ENCODE peak calls at places on chromosomes 2 and 18, in seven cellular contexts. X is cardiac muscle cell, M is HFFc6, J is psoas muscle, V is lower lobe of right lung, H is AG04450, U is GM06990. C is an unnamed sample.

GRCh38 chr18:51168960-51169662 is 28.4 kb downstream of the MEX3C start:
- DNase-seq in X (no peak), M (no peak), J (no peak), V (no peak), H (no peak), U (no peak), C (no peak)

GRCh38 chr2:3186766-3187165 is 190.9 kb downstream of the EIPR1 start:
- DNase-seq in X (no peak), M (no peak), J (peak), V (peak), H (no peak), U (no peak), C (no peak)

GRCh38 chr18:75320506-75320905 is 107.0 kb downstream of the SMIM21 start:
- DNase-seq in X (no peak), M (no peak), J (no peak), V (no peak), H (no peak), U (no peak), C (no peak)

GRCh38 chr18:37294951-37295350 is 270.6 kb downstream of the CELF4 start:
- DNase-seq in X (peak), M (no peak), J (no peak), V (no peak), H (no peak), U (no peak), C (peak)

GRCh38 chr2:15945909-15946705 is 5.8 kb downstream of the MYCN start:
- DNase-seq in X (no peak), M (no peak), J (no peak), V (no peak), H (no peak), U (no peak), C (no peak)

GRCh38 chr2:58971511-58971910 is 730.4 kb upstream of the FANCL start:
- DNase-seq in X (no peak), M (no peak), J (no peak), V (no peak), H (no peak), U (no peak), C (no peak)

GRCh38 chr2:85353876-85354285 is 447 bp downstream of the RETSAT start:
- DNase-seq in X (no peak), M (peak), J (peak), V (peak), H (no peak), U (no peak), C (peak)

GRCh38 chr2:178257127-178257526 is 62.8 kb downstream of the OSBPL6 start:
- DNase-seq in X (no peak), M (no peak), J (no peak), V (no peak), H (no peak), U (no peak), C (no peak)

GRCh38 chr2:235719146-235719942 is 225.5 kb downstream of the AGAP1 start:
- DNase-seq in X (no peak), M (no peak), J (no peak), V (no peak), H (no peak), U (no peak), C (no peak)

GRCh38 chr18:49023938-49024341 is 73.2 kb upstream of the SMAD7 start:
- DNase-seq in X (no peak), M (no peak), J (peak), V (no peak), H (no peak), U (no peak), C (peak)

GRCh38 chr18:48208432-48208948 is 200.7 kb downstream of the ZBTB7C start:
- DNase-seq in X (no peak), M (no peak), J (no peak), V (no peak), H (no peak), U (no peak), C (no peak)

GRCh38 chr18:9615973-9616559 is 1.7 kb upstream of the PPP4R1 start:
- DNase-seq in X (no peak), M (peak), J (no peak), V (no peak), H (no peak), U (no peak), C (no peak)

GRCh38 chr2:45134726-45135125 is 125.5 kb upstream of the SIX2 start:
- DNase-seq in X (no peak), M (no peak), J (no peak), V (no peak), H (no peak), U (no peak), C (peak)

GRCh38 chr18:21809725-21810124 is 69.1 kb downstream of the MIB1 start:
- DNase-seq in X (no peak), M (no peak), J (no peak), V (no peak), H (no peak), U (no peak), C (no peak)

GRCh38 chr2:46071074-46071473 is 226.1 kb upstream of the EPAS1 start:
- DNase-seq in X (no peak), M (no peak), J (no peak), V (no peak), H (no peak), U (no peak), C (no peak)

GRCh38 chr2:41930807-41931566 is 116.8 kb upstream of the PKDCC start:
- DNase-seq in X (no peak), M (no peak), J (no peak), V (no peak), H (no peak), U (peak), C (no peak)

GRCh38 chr2:1837022-1837421 is 92.7 kb upstream of the PXDN start:
- DNase-seq in X (peak), M (no peak), J (no peak), V (no peak), H (no peak), U (no peak), C (no peak)

GRCh38 chr2:227939271-227940027 is 68.0 kb downstream of the DAW1 start:
- DNase-seq in X (peak), M (peak), J (no peak), V (no peak), H (no peak), U (no peak), C (peak)

GRCh38 chr2:23351388-23352141 is 33.4 kb upstream of the KLHL29 start:
- DNase-seq in X (peak), M (peak), J (peak), V (peak), H (peak), U (peak), C (peak)

GRCh38 chr2:207137922-207138321 is 27.8 kb downstream of the KLF7 start:
- DNase-seq in X (no peak), M (no peak), J (no peak), V (no peak), H (no peak), U (no peak), C (no peak)

GRCh38 chr2:207136872-207137271 is 28.9 kb downstream of the KLF7 start:
- DNase-seq in X (peak), M (no peak), J (no peak), V (no peak), H (no peak), U (no peak), C (no peak)

GRCh38 chr2:207138573-207139297 is 27.0 kb downstream of the KLF7 start:
- DNase-seq in X (no peak), M (no peak), J (no peak), V (no peak), H (no peak), U (no peak), C (no peak)

GRCh38 chr2:207141381-207141780 is 24.4 kb downstream of the KLF7 start:
- DNase-seq in X (no peak), M (no peak), J (no peak), V (no peak), H (no peak), U (no peak), C (no peak)

GRCh38 chr2:207139551-207139950 is 26.2 kb downstream of the KLF7 start:
- DNase-seq in X (no peak), M (no peak), J (no peak), V (no peak), H (no peak), U (no peak), C (no peak)
- TF ChIP-seq CTCF in X (no peak), M (no peak), J (no peak), V (no peak), H (no peak), U (no peak), C (no peak)

GRCh38 chr2:137888845-137889244 is 75.4 kb upstream of the HNMT start:
- DNase-seq in X (peak), M (no peak), J (no peak), V (peak), H (no peak), U (no peak), C (no peak)

GRCh38 chr2:137881711-137882110 is 82.6 kb upstream of the HNMT start:
- DNase-seq in X (no peak), M (no peak), J (no peak), V (no peak), H (no peak), U (no peak), C (no peak)

GRCh38 chr2:137886432-137886831 is 77.8 kb upstream of the HNMT start:
- DNase-seq in X (peak), M (no peak), J (no peak), V (no peak), H (no peak), U (no peak), C (no peak)
- TF ChIP-seq CTCF in X (no peak), M (no peak), J (no peak), V (no peak), H (no peak), U (peak), C (peak)

GRCh38 chr18:24413148-24413547 is 13.3 kb upstream of the IMPACT start:
- DNase-seq in X (no peak), M (no peak), J (no peak), V (no peak), H (no peak), U (no peak), C (no peak)
- TF ChIP-seq CTCF in X (peak), M (peak), J (no peak), V (peak), H (peak), U (no peak), C (no peak)

GRCh38 chr2:219142329-219142728 is 18.3 kb downstream of the NHEJ1 start:
- DNase-seq in X (no peak), M (peak), J (peak), V (no peak), H (peak), U (no peak), C (no peak)
- TF ChIP-seq CTCF in X (peak), M (peak), J (no peak), V (no peak), H (peak), U (no peak), C (no peak)

DNA sequence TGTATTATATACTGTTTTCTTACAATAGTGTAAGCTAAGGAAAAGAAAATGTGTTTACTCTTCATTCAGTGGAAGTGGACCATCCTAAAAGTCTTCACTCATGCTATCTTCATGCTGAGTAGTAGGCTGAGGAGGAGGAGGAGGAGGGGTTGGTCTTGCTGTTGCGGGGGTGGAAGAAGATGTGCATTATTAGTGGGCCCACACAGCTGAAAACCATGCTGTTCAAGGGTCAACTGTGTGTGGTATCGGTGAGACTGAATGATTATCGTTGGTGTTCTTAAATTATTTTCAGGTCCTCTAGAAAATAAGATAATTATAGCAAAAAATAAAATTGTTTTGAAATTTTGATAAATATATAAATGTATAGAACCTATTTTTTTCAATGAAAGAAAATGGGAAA is 22.0 kb downstream of the INSIG2 start:
- DNase-seq in X (no peak), M (no peak), J (no peak), V (no peak), H (no peak), U (no peak), C (no peak)
- TF ChIP-seq CTCF in X (no peak), M (no peak), J (no peak), V (no peak), H (no peak), U (no peak), C (no peak)

DNA sequence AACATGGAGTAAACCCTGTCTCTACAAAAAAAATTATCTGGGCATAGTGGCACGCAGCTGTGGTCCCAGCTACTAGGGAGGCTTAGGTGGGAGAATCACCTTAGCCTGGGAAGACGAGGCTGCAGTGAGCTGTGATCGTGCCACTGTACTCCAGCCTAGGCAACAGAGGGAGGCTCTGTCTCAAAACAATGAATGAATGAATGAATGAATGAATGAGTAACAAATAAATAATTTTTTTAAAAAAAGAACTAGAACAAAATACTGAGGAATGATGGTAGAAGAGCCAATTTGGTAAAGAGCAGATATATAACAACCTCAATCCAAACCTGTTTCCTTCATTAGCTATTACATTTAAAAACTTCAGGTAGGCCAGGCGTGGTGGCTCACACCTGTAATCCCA is 60.1 kb downstream of the STRN start:
- DNase-seq in X (no peak), M (no peak), J (no peak), V (no peak), H (no peak), U (no peak), C (no peak)
- TF ChIP-seq CTCF in X (no peak), M (no peak), J (no peak), V (no peak), H (no peak), U (no peak), C (no peak)